ENCODE peak calls at places on chromosomes 16 and 17, in six cellular contexts. N is upper lobe of right lung; A is ovary; S is neural progenitor cell; V is CD8-positive, alpha-beta memory T cell; G is GM23248. J is an unnamed sample. For H3K4me1, the result is how much of the 10 kb centered on the place peaks cover.

GRCh38 chr17:12180644-12181261 is 160.1 kb downstream of the MAP2K4 start:
- DNase-seq in S (peak), N (no peak), A (no peak), V (no peak), G (peak), J (no peak)

GRCh38 chr16:67951485-67951884 is 7.6 kb upstream of the LCAT start:
- DNase-seq in A (no peak), N (no peak), V (no peak), G (no peak), S (no peak), J (no peak)

GRCh38 chr17:30921544-30922196 is at the start of gene ADAP2:
- DNase-seq in S (peak), A (peak), N (peak), G (peak), V (no peak), J (peak)

GRCh38 chr17:41101586-41102259 is at the start of gene KRTAP4-16:
- DNase-seq in S (peak), A (no peak), N (no peak), V (no peak), G (no peak), J (no peak)

GRCh38 chr17:27755706-27756466 is 44.4 kb downstream of the NOS2 start:
- DNase-seq in G (no peak), A (no peak), N (peak), S (no peak), V (no peak), J (no peak)

GRCh38 chr17:78325076-78325712 is 34.7 kb downstream of the SOCS3 start:
- DNase-seq in G (peak), A (no peak), V (no peak), N (no peak), S (peak), J (peak)

GRCh38 chr16:89623511-89624232 is 10.2 kb downstream of the DPEP1 start:
- DNase-seq in A (no peak), V (no peak), G (peak), S (no peak), N (no peak), J (no peak)

GRCh38 chr17:12993631-12994030 is 24.2 kb downstream of the ELAC2 start:
- DNase-seq in G (no peak), S (no peak), N (no peak), A (no peak), V (no peak), J (no peak)

GRCh38 chr16:66591018-66591417 is 11.8 kb downstream of the CMTM2 start:
- DNase-seq in A (no peak), S (no peak), G (no peak), N (no peak), V (no peak), J (no peak)

GRCh38 chr16:31005350-31006085 is 4.9 kb downstream of the STX1B start:
- DNase-seq in N (no peak), V (no peak), G (no peak), A (no peak), S (no peak), J (no peak)

GRCh38 chr17:77730376-77730775 is 228.1 kb upstream of the TNRC6C start:
- DNase-seq in V (no peak), N (no peak), S (no peak), A (no peak), G (no peak), J (no peak)

DNA sequence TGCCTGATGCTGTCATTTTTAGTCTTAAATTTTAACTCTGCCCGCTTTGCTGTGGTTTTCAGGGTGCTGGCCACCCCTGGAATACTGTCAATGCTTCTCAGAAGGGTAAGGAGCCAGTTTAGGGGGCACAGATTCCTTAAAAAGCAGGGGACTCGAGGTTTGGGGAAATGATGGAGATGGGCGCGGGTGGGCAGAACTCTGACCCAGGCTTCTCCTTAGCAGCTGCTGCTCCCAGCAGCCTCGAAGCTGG is 23.7 kb downstream of the STAT5A start:
- DNase-seq in N (no peak), S (no peak), G (no peak), A (no peak), V (no peak), J (no peak)
- H3K4me3 ChIP-seq in N (no peak), S (no peak), G (no peak), A (no peak), V (no peak), J (no peak)

GRCh38 chr16:5382484-5382883 is 284.9 kb upstream of the EEF2KMT start:
- DNase-seq in N (no peak), A (no peak), G (no peak), V (no peak), S (no peak), J (no peak)

GRCh38 chr16:5381481-5381880 is 283.9 kb upstream of the EEF2KMT start:
- DNase-seq in A (no peak), V (no peak), N (no peak), S (no peak), G (no peak), J (no peak)

GRCh38 chr16:5383737-5384136 is 286.1 kb upstream of the EEF2KMT start:
- DNase-seq in V (no peak), N (no peak), G (no peak), S (no peak), A (no peak), J (no peak)

GRCh38 chr16:5385115-5385514 is 287.5 kb upstream of the EEF2KMT start:
- DNase-seq in N (no peak), S (no peak), V (no peak), G (no peak), A (no peak), J (no peak)

DNA sequence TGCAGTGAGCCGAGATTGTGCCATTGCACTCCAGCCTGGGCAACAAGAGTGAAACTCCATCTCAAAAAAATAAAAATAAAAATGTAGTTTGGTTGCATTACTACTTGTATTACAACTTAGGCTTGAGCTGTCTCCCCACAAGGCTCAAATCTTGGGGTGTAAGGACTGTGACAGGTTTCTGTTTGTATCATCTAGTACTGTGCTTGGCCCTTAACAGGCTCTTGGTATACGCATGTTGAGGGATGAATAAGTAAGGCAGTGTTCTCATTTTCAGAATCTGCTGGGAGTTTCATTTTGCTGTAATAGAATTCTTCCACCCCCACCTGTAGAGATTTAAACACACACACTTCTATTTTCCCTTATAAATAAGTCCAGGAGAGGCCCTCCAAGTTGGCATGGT is 289.4 kb upstream of the EEF2KMT start:
- DNase-seq in S (no peak), G (no peak), N (no peak), A (no peak), V (no peak), J (no peak)
- H3K4me1 ChIP-seq in S (under half), G (under half), N (under half), A (under half), V (under half), J (under half)

GRCh38 chr16:82108774-82109173 is 61.2 kb downstream of the MPHOSPH6 start:
- DNase-seq in A (no peak), S (no peak), V (no peak), N (no peak), G (peak), J (no peak)

GRCh38 chr16:82111944-82112343 is 58.1 kb downstream of the MPHOSPH6 start:
- DNase-seq in N (no peak), G (no peak), S (no peak), A (no peak), V (no peak), J (no peak)

GRCh38 chr16:82105107-82105506 is 64.9 kb downstream of the MPHOSPH6 start:
- DNase-seq in G (no peak), V (no peak), N (no peak), A (no peak), S (no peak), J (no peak)

DNA sequence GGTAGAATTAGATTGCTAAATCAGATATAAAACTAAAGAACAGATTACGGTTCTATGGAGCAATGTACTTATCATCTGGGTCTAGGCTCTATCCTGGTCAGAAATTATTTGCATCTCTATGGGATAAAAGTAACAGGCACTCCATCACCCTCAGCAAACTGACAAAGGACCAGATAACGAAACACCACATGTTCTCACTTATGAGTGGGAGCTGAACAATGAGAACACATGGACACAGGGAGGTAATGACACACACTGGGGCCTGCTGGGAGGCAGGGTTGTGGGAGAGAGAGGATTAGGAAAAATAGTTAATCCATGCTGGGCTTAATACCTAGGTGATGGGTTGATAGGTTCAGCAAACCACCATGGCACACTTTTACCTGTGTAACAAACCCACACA is 61.9 kb downstream of the MPHOSPH6 start:
- DNase-seq in V (no peak), N (no peak), G (no peak), S (no peak), A (no peak), J (no peak)
- H3K4me3 ChIP-seq in V (no peak), N (no peak), G (no peak), S (no peak), A (no peak), J (no peak)

GRCh38 chr16:1773703-1774455 is 945 bp upstream of the MRPS34 start:
- DNase-seq in V (no peak), S (no peak), A (no peak), N (no peak), G (peak), J (no peak)

GRCh38 chr16:1774456-1774795 is 1.5 kb upstream of the MRPS34 start:
- DNase-seq in G (no peak), N (no peak), S (no peak), A (no peak), V (no peak), J (no peak)

GRCh38 chr16:1776672-1776955 is 3.7 kb upstream of the MRPS34 start:
- DNase-seq in S (no peak), N (no peak), G (no peak), A (no peak), V (no peak), J (no peak)

GRCh38 chr16:1775846-1776671 is 3.1 kb upstream of the MRPS34 start:
- DNase-seq in G (no peak), V (no peak), S (no peak), N (no peak), A (peak), J (no peak)

GRCh38 chr16:1775006-1775845 is 2.3 kb upstream of the MRPS34 start:
- DNase-seq in A (no peak), V (no peak), G (no peak), S (no peak), N (no peak), J (no peak)
- H3K4me1 ChIP-seq in A (under half), V (under half), G (under half), S (under half), N (under half), J (under half)

GRCh38 chr17:29620779-29621500 is 1.8 kb downstream of the CORO6 start:
- DNase-seq in A (no peak), G (no peak), V (no peak), S (no peak), N (no peak), J (no peak)
- H3K4me3 ChIP-seq in A (no peak), G (no peak), V (no peak), S (no peak), N (no peak), J (no peak)

DNA sequence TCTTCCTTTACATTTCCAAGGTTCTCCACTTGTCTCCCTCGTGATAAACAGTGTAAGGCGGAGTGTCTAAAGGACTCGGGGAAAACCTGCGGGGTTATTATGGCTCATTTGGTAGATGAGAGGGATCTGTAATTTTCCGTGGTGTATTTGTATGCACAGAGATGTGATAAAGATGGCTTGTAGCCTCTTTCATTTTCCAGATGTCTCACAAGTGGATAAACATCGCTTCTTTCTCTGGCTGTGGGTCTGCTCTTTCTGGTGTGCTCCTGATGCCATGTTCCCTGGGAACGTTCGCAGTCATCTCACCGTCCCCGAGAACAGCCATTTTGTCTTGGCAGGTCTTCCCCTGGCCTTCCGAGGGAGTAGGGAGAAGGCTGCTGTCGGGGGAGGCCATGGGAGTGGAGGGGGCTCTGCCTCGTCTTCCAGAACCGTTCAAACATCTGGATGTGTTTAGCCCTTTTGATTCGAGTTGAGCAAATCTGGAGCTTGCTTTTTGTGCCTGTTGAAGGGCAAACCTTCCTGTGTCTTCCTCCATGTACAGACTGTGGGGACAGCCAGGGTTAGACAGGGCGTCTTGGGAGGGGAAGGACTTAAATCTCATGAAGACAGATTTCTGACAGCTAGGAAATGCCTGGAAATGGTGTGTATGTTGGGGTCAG is 238.7 kb downstream of the CCDC182 start:
- DNase-seq in S (no peak), V (no peak), A (no peak), N (no peak), G (no peak), J (no peak)
- H3K4me1 ChIP-seq in S (half or more), V (under half), A (under half), N (under half), G (under half), J (under half)

J was measured in aorta.